ENCODE peak calls at places on chromosomes 4 and X, in six cellular contexts. N is SK-N-SH, D is fibroblast of the aortic adventitia, Z is OCI-LY7, I is fibroblast of pulmonary artery, Y is BE2C. S is an unnamed sample.

GRCh38 chr4:83905952-83906351 is 370.0 kb downstream of the GPAT3 start:
- DNase-seq in Z (peak; percentile 5), D (no peak), I (no peak), N (no peak), Y (peak; percentile 70), S (no peak)

GRCh38 chrX:46979340-46979739 is 67.1 kb downstream of the JADE3 start:
- DNase-seq in I (peak; percentile 73), D (peak; percentile 81), Y (no peak), Z (no peak), N (no peak), S (peak; percentile 54)

GRCh38 chr4:10089346-10089745 is 27.3 kb downstream of the WDR1 start:
- DNase-seq in Y (no peak), N (no peak), Z (no peak), I (no peak), D (no peak), S (no peak)

GRCh38 chr4:176841730-176842129 is 49.0 kb upstream of the VEGFC start:
- DNase-seq in D (peak; percentile 80), Z (no peak), Y (no peak), I (peak; percentile 70), N (no peak), S (peak; percentile 62)

GRCh38 chr4:165580379-165580905 is 201.6 kb downstream of the CPE start:
- DNase-seq in N (no peak), I (peak; percentile 94), Z (no peak), Y (no peak), D (peak; percentile 88), S (peak; percentile 94)

GRCh38 chrX:45385767-45386166 is 185.1 kb upstream of the DIPK2B start:
- DNase-seq in Y (no peak), D (no peak), I (no peak), N (no peak), Z (no peak), S (peak; percentile 2)

GRCh38 chrX:153939573-153939972 is 4.7 kb upstream of the NAA10 start:
- DNase-seq in Z (no peak), I (no peak), N (no peak), Y (no peak), D (no peak), S (no peak)

GRCh38 chr4:130028552-130028951 is 932.6 kb downstream of the C4orf33 start:
- DNase-seq in D (no peak), Y (no peak), Z (peak; percentile 81), I (no peak), N (no peak), S (no peak)

GRCh38 chr4:87589531-87589930 is 18.8 kb upstream of the DSPP start:
- DNase-seq in D (peak; percentile 86), Z (no peak), I (peak; percentile 93), Y (no peak), N (no peak), S (peak; percentile 97)

GRCh38 chr4:98423019-98423418 is 161.8 kb downstream of the RAP1GDS1 start:
- DNase-seq in D (no peak), Y (no peak), Z (no peak), N (no peak), I (no peak), S (no peak)

DNA sequence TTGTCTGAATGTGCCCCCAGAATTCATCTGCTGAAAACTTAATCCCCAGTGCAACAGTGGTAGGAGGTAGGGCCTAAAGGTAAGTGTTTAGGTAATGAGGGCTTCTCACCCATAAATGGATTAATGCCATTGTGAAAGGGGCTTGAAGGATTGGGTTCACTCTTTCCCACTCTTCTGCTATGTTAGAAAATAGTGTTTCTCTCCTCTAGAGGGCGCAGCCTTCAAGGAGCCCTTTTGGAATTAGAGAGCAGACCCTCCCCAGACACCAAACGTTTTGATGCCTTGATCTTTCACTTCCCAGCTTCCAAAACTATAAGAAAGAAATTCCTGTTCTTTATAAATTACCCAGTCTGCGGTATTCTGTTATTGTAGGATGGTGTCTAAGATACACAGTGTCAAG is 706.4 kb downstream of the SMARCA1 start:
- DNase-seq in Y (no peak), I (no peak), N (peak; percentile 15), D (no peak), Z (peak; percentile 15), S (peak; percentile 0)
- TF ChIP-seq CTCF in Y (peak; percentile 54), I (no peak), N (peak; percentile 53), D (no peak), Z (peak; percentile 61), S (no peak)

DNA sequence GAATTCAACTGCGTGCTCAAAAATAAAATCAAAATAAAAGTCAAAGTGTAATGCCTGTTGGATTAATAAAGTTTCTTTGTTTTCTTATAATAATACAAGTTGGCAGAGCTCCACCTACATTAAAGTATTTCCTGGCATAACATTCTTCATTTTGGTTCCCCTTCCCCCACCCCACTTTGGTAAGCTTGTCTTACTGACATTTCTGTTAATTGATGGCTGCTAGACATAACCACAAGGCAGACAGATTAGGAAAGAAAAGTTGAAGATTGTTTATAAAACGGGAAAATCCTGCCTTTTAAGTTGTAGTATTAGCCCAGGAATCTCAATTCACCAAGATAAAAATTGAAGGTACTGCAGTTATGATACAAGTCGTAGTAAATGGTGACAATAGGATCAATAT is 246.5 kb upstream of the RPS6KA3 start:
- DNase-seq in Z (no peak), I (no peak), Y (no peak), D (no peak), N (no peak), S (no peak)
- H3K4me3 ChIP-seq in Z (no peak overlapping the region), I (no peak overlapping the region), Y (no peak overlapping the region), D (no peak overlapping the region), N (no peak overlapping the region), S (no peak overlapping the region)

DNA sequence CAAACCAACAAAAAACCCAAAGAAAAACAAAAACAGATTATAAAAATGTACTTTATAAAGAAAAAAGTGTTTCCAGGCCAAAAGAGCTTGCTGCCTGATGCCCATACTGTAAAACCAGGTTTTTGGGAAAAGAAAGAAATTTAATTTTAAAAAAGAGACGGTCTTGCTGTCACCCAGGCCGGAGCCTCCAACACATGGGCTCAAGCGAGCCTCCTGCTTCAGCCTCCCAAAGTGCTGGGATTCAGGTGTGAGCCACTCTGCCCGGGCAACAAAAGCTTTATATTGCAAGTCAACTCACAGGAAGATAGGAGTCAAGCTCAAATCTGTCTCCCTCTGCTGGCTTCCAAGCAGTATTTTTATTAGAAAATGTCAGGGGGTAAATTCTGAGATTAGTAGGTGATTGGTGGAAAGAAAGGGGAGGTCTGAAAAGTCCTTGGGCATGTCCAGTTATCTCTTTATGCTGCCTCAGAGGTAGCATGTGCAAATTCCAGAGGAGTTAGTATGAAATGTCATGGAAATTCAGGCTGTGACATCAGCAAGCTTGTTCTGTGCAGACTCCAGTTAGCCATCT is 39.4 kb downstream of the MGST2 start:
- DNase-seq in D (peak; percentile 27), Z (peak; percentile 7), N (no peak), I (no peak), Y (no peak), S (peak; percentile 41)
- TF ChIP-seq CTCF in D (no peak), Z (peak; percentile 61), N (peak; percentile 42), I (peak; percentile 31), Y (peak; percentile 49), S (peak; percentile 45)

DNA sequence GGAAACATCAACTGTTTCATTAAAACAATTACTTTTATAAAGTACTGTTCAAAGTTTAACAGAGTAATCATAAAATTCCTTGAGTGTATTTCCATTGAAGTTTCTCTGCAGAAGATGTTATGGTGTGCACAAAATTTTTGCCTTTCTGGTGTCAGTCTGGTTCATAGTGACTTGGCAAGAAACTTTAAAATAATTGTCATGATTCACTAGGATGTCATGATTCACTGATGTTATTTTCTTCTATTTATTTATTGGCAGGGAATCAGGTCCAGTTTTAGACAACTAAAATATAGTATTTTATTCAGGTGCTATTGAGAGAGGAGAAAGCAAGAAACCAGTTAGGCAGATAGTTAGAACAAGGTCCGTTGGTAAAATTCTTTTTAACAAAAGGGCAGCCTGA is 3.8 kb downstream of the UGT2A1 start:
- DNase-seq in I (no peak), N (no peak), Z (no peak), Y (no peak), D (no peak), S (no peak)
- H3K4me3 ChIP-seq in I (no peak overlapping the region), N (no peak overlapping the region), Z (no peak overlapping the region), Y (no peak overlapping the region), D (no peak overlapping the region), S (no peak overlapping the region)

S was measured in choroid plexus epithelial cell.